ENCODE peak calls at places on chromosome 11, in seven cellular contexts. W is HCT116, Q is HepG2, Y is SK-N-SH, O is H1, D is K562, P is GM12878. C is an unnamed sample.
A peak's percentile ranks its signal among the peaks of the same experiment; 100 is the strongest.

GRCh38 chr11:81772161-81772560 is 961.5 kb downstream of the FAM181B start:
- DNase-seq in W (no peak), Q (no peak), Y (peak; percentile 20), O (no peak), D (no peak), P (no peak), C (no peak)

GRCh38 chr11:73388241-73389133 is 12.3 kb downstream of the RELT start:
- DNase-seq in W (no peak), Q (no peak), Y (no peak), O (no peak), D (no peak), P (no peak), C (no peak)

GRCh38 chr11:6618117-6619020 is 853 bp downstream of the TPP1 start:
- DNase-seq in W (no peak), Q (peak; percentile 44), Y (no peak), O (no peak), D (peak; percentile 75), P (no peak), C (no peak)

GRCh38 chr11:73227571-73228211 is 9.6 kb downstream of the P2RY2 start:
- DNase-seq in W (peak; percentile 42), Q (no peak), Y (peak; percentile 22), O (no peak), D (peak; percentile 44), P (no peak), C (peak; percentile 90)

GRCh38 chr11:47603295-47603694 is 9.1 kb upstream of the C1QTNF4 start:
- DNase-seq in W (no peak), Q (no peak), Y (no peak), O (no peak), D (no peak), P (no peak), C (no peak)

GRCh38 chr11:65445604-65446445 is 23.2 kb downstream of the NEAT1 start:
- DNase-seq in W (no peak), Q (no peak), Y (no peak), O (no peak), D (peak; percentile 19), P (no peak), C (no peak)

GRCh38 chr11:45333506-45333971 is 47.4 kb upstream of the SYT13 start:
- DNase-seq in W (peak; percentile 23), Q (peak; percentile 15), Y (peak; percentile 29), O (no peak), D (peak; percentile 86), P (no peak), C (no peak)

GRCh38 chr11:128776434-128777284 is 82.8 kb downstream of the FLI1 start:
- DNase-seq in W (peak; percentile 22), Q (no peak), Y (peak; percentile 87), O (no peak), D (peak; percentile 58), P (no peak), C (no peak)

GRCh38 chr11:4181780-4182721 is 87.5 kb downstream of the RRM1 start:
- DNase-seq in W (peak; percentile 57), Q (peak; percentile 48), Y (peak; percentile 73), O (peak; percentile 51), D (peak; percentile 69), P (no peak), C (peak; percentile 75)

GRCh38 chr11:119509969-119510401 is 87.0 kb upstream of the THY1 start:
- DNase-seq in W (no peak), Q (no peak), Y (no peak), O (no peak), D (no peak), P (peak; percentile 76), C (no peak)

GRCh38 chr11:125429174-125429707 is 66.8 kb downstream of the FEZ1 start:
- DNase-seq in W (peak; percentile 63), Q (peak; percentile 35), Y (peak; percentile 74), O (peak; percentile 58), D (peak; percentile 78), P (no peak), C (peak; percentile 82)

GRCh38 chr11:73956876-73957653 is 6.2 kb downstream of the DNAJB13 start:
- DNase-seq in W (no peak), Q (no peak), Y (no peak), O (no peak), D (no peak), P (no peak), C (no peak)

GRCh38 chr11:723120-723883 is 17.3 kb downstream of the EPS8L2 start:
- DNase-seq in W (no peak), Q (peak; percentile 56), Y (peak; percentile 70), O (no peak), D (no peak), P (no peak), C (peak; percentile 64)

GRCh38 chr11:3215346-3216026 is 3.1 kb downstream of the MRGPRG start:
- DNase-seq in W (no peak), Q (no peak), Y (no peak), O (no peak), D (no peak), P (no peak), C (no peak)

GRCh38 chr11:118691926-118692830 is 12.7 kb upstream of the TREH start:
- DNase-seq in W (no peak), Q (peak; percentile 45), Y (no peak), O (no peak), D (no peak), P (peak; percentile 76), C (no peak)

GRCh38 chr11:62689421-62690183 is at the start of gene LRRN4CL:
- DNase-seq in W (no peak), Q (no peak), Y (peak; percentile 27), O (no peak), D (no peak), P (no peak), C (no peak)

GRCh38 chr11:65546217-65546958 is 11.8 kb downstream of the LTBP3 start:
- DNase-seq in W (peak; percentile 50), Q (peak; percentile 75), Y (peak; percentile 88), O (no peak), D (peak; percentile 98), P (no peak), C (peak; percentile 99)

GRCh38 chr11:106281455-106282173 is 204.2 kb downstream of the AASDHPPT start:
- DNase-seq in W (peak; percentile 18), Q (no peak), Y (no peak), O (no peak), D (no peak), P (no peak), C (peak; percentile 33)

GRCh38 chr11:85923455-85923854 is 68.3 kb downstream of the CCDC83 start:
- DNase-seq in W (no peak), Q (peak; percentile 82), Y (no peak), O (no peak), D (no peak), P (no peak), C (no peak)

GRCh38 chr11:118304227-118304808 is at the start of gene CD3E:
- DNase-seq in W (no peak), Q (no peak), Y (no peak), O (no peak), D (no peak), P (no peak), C (no peak)

GRCh38 chr11:73291196-73291595 is 16.9 kb upstream of the ARHGEF17 start:
- DNase-seq in W (no peak), Q (no peak), Y (no peak), O (no peak), D (no peak), P (no peak), C (no peak)

GRCh38 chr11:92048415-92048814 is 176.2 kb upstream of the FAT3 start:
- DNase-seq in W (no peak), Q (no peak), Y (no peak), O (no peak), D (no peak), P (no peak), C (no peak)

GRCh38 chr11:132049205-132049604 is 678.8 kb downstream of the NTM start:
- DNase-seq in W (no peak), Q (no peak), Y (no peak), O (no peak), D (no peak), P (no peak), C (no peak)

GRCh38 chr11:75492181-75492820 is 33.4 kb downstream of the GDPD5 start:
- DNase-seq in W (no peak), Q (no peak), Y (no peak), O (peak; percentile 21), D (peak; percentile 44), P (no peak), C (no peak)

GRCh38 chr11:116733386-116733755 is 39.4 kb downstream of the BUD13 start:
- DNase-seq in W (no peak), Q (no peak), Y (no peak), O (no peak), D (no peak), P (no peak), C (no peak)

DNA sequence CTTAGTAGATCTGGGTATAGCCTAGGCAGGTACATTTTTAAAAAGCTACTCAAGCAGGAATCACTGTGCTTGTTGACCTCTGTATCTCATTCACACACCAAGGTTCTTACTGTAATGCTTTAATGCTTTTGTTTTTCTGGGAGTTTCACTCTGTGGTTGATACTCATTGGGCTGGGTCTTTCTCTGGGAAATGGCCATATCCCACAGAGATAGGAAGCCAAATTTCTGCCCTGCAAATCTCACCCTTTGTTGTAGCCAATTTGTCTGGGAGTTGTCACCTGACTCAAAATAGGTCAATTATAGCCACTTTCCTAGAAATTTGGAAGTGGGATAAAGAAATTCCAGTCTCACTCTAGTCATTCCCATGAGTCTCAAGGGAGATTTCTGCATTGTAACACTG is 195.8 kb upstream of the BDNF start:
- DNase-seq in W (no peak), Q (no peak), Y (no peak), O (no peak), D (no peak), P (no peak), C (no peak)
- TF ChIP-seq JUND in W (no peak), Q (no peak), Y (no peak), O (no peak), D (no peak), P (no peak), C (no peak)

GRCh38 chr11:94450061-94450460 is 43.6 kb downstream of the MRE11 start:
- DNase-seq in W (no peak), Q (no peak), Y (no peak), O (no peak), D (no peak), P (no peak), C (no peak)
- TF ChIP-seq JUND in W (no peak), Q (no peak), Y (no peak), O (no peak), D (no peak), P (no peak), C (no peak)

DNA sequence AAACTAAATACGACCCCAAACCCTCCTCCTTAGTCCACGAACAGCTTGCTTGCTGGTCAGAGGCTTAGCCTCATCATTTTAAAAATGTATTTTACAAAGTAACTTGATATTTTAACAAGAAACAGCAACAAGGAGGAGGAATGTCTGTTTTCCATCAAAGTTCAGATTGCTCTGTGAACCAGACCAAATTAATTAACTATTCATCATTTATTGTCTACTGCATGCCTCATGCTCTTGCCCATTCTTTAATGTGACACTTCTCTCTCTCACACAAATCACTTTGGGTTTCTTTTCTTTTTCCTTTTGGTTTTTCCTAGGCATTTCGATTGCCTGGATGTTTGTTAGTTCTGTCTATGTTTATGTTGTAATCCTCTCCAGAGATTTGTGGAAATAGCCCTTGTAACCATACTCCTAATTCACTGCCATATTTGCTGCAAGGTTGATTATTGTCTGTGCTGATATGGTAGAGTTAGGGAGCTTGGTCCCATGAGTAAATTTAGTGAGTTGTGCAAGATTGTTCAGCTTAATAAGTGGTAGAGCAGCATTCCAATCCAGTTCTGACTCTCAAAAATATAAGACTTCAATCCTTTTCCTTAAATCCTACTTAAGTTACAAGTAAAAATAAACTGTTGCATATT is 8.5 kb upstream of the ARHGAP20 start:
- DNase-seq in W (no peak), Q (no peak), Y (no peak), O (no peak), D (no peak), P (no peak), C (no peak)
- TF ChIP-seq JUND in W (no peak), Q (no peak), Y (no peak), O (no peak), D (no peak), P (no peak), C (no peak)

GRCh38 chr11:114075891-114076441 is 16.5 kb downstream of the ZBTB16 start:
- DNase-seq in W (peak; percentile 6), Q (peak; percentile 15), Y (peak; percentile 72), O (no peak), D (peak; percentile 61), P (no peak), C (peak; percentile 23)
- TF ChIP-seq JUND in W (no peak), Q (no peak), Y (no peak), O (no peak), D (no peak), P (no peak), C (no peak)